ENCODE peak calls at places on chromosome 12, in seven cellular contexts. Q is nucleus accumbens; S is neural progenitor cell; V is aorta; C is sigmoid colon; J is GM03348; L is CD4-positive, alpha-beta T cell. R is an unnamed sample.

GRCh38 chr12:64569923-64570595 is 40.2 kb upstream of the RASSF3 start:
- DNase-seq in Q (no peak), S (no peak), V (no peak), C (peak), J (peak), L (no peak), R (peak)

GRCh38 chr12:52050771-52051541 is at the start of gene NR4A1:
- DNase-seq in Q (peak), S (peak), V (peak), C (peak), J (peak), L (peak), R (peak)

GRCh38 chr12:30796891-30797371 is 42.2 kb upstream of the CAPRIN2 start:
- DNase-seq in Q (no peak), S (peak), V (no peak), C (no peak), J (peak), L (no peak), R (peak)

GRCh38 chr12:50050410-50051280 is 6.8 kb upstream of the ASIC1 start:
- DNase-seq in Q (peak), S (peak), V (peak), C (peak), J (peak), L (no peak), R (peak)

GRCh38 chr12:18108611-18109010 is 18.6 kb upstream of the RERGL start:
- DNase-seq in Q (no peak), S (no peak), V (no peak), C (no peak), J (no peak), L (no peak), R (no peak)

GRCh38 chr12:28415755-28416154 is 225.5 kb downstream of the CCDC91 start:
- DNase-seq in Q (no peak), S (no peak), V (no peak), C (no peak), J (peak), L (no peak), R (peak)

GRCh38 chr12:92596388-92596787 is 106.4 kb upstream of the PLEKHG7 start:
- DNase-seq in Q (no peak), S (no peak), V (no peak), C (no peak), J (peak), L (no peak), R (peak)

GRCh38 chr12:105659355-105660075 is 329.0 kb downstream of the C12orf75 start:
- DNase-seq in Q (no peak), S (no peak), V (no peak), C (no peak), J (no peak), L (no peak), R (no peak)

GRCh38 chr12:19507823-19508222 is 68.5 kb downstream of the AEBP2 start:
- DNase-seq in Q (no peak), S (no peak), V (no peak), C (no peak), J (peak), L (no peak), R (peak)

GRCh38 chr12:25320123-25321006 is 69.6 kb upstream of the KRAS start:
- DNase-seq in Q (no peak), S (no peak), V (no peak), C (no peak), J (no peak), L (no peak), R (no peak)

GRCh38 chr12:19648173-19648572 is 208.9 kb downstream of the AEBP2 start:
- DNase-seq in Q (no peak), S (no peak), V (no peak), C (no peak), J (no peak), L (no peak), R (no peak)

GRCh38 chr12:63298386-63298930 is 147.5 kb upstream of the AVPR1A start:
- DNase-seq in Q (no peak), S (no peak), V (no peak), C (no peak), J (no peak), L (no peak), R (peak)

GRCh38 chr12:55829967-55830600 is 697 bp upstream of the DNAJC14 start:
- DNase-seq in Q (peak), S (peak), V (peak), C (peak), J (peak), L (peak), R (peak)

GRCh38 chr12:116009805-116010204 is 267.7 kb downstream of the MED13L start:
- DNase-seq in Q (no peak), S (peak), V (no peak), C (no peak), J (no peak), L (no peak), R (no peak)

GRCh38 chr12:9648701-9649531 is 20.6 kb upstream of the CLEC2D start:
- DNase-seq in Q (no peak), S (peak), V (no peak), C (no peak), J (no peak), L (no peak), R (peak)

GRCh38 chr12:46244997-46245396 is 23.8 kb downstream of the SLC38A1 start:
- DNase-seq in Q (no peak), S (no peak), V (no peak), C (no peak), J (no peak), L (no peak), R (no peak)

GRCh38 chr12:116303076-116303465 is 25.6 kb upstream of the MED13L start:
- DNase-seq in Q (no peak), S (no peak), V (no peak), C (no peak), J (no peak), L (no peak), R (no peak)

GRCh38 chr12:107684029-107684790 is 1.4 kb upstream of the PWP1 start:
- DNase-seq in Q (no peak), S (no peak), V (no peak), C (no peak), J (no peak), L (no peak), R (peak)

GRCh38 chr12:116684891-116685290 is 53.0 kb downstream of the SPRING1 start:
- DNase-seq in Q (no peak), S (no peak), V (no peak), C (no peak), J (no peak), L (no peak), R (no peak)

GRCh38 chr12:15179672-15180071 is 41.5 kb downstream of the RERG start:
- DNase-seq in Q (no peak), S (no peak), V (no peak), C (peak), J (no peak), L (no peak), R (no peak)

GRCh38 chr12:54028324-54029201 is at the start of gene HOXC6:
- DNase-seq in Q (no peak), S (no peak), V (no peak), C (no peak), J (peak), L (no peak), R (no peak)

GRCh38 chr12:20370001-20370381 is 1.7 kb downstream of the PDE3A start:
- DNase-seq in Q (peak), S (peak), V (peak), C (peak), J (peak), L (no peak), R (peak)

GRCh38 chr12:68953536-68953935 is 20.6 kb upstream of the CPM start:
- DNase-seq in Q (no peak), S (no peak), V (no peak), C (no peak), J (no peak), L (no peak), R (no peak)